ENCODE peak calls at places on chromosome 6, in six cellular contexts. Y is suprapubic skin; N is Peyer's patch; L is GM12878; O is CD8-positive, alpha-beta T cell; Z is thoracic aorta. M is an unnamed sample.

GRCh38 chr6:48429021-48429420 is 318.0 kb upstream of the PTCHD4 start:
- DNase-seq in Y (no peak), O (no peak), L (no peak), N (no peak), Z (no peak), M (no peak)

GRCh38 chr6:110681543-110682459 is 133.5 kb downstream of the CDK19 start:
- DNase-seq in Y (no peak), Z (no peak), O (no peak), N (no peak), L (no peak), M (no peak)

GRCh38 chr6:38103921-38104320 is 284.4 kb downstream of the ZFAND3 start:
- DNase-seq in L (no peak), O (no peak), N (no peak), Y (no peak), Z (no peak), M (no peak)

GRCh38 chr6:24844061-24844460 is 45.3 kb upstream of the ARMH2 start:
- DNase-seq in L (no peak), N (no peak), O (no peak), Z (no peak), Y (no peak), M (no peak)

GRCh38 chr6:32886674-32887383 is 32.8 kb downstream of the PSMB9 start:
- DNase-seq in Y (no peak), O (no peak), L (no peak), Z (no peak), N (peak), M (no peak)

GRCh38 chr6:138752017-138752416 is 21.6 kb upstream of the CCDC28A start:
- DNase-seq in O (no peak), L (no peak), Z (no peak), N (no peak), Y (no peak), M (no peak)

GRCh38 chr6:135270676-135271536 is 89.8 kb downstream of the MYB start:
- DNase-seq in O (no peak), Y (no peak), Z (no peak), L (no peak), N (peak), M (no peak)

GRCh38 chr6:91781946-91782345 is 1195.1 kb upstream of the MAP3K7 start:
- DNase-seq in Z (no peak), O (no peak), N (no peak), L (no peak), Y (no peak), M (no peak)

GRCh38 chr6:87029711-87030314 is 65.1 kb downstream of the CGA start:
- DNase-seq in L (no peak), Y (no peak), O (no peak), N (no peak), Z (no peak), M (no peak)

GRCh38 chr6:75848274-75848673 is 99.2 kb downstream of the MYO6 start:
- DNase-seq in N (no peak), L (no peak), O (no peak), Z (no peak), Y (no peak), M (no peak)

GRCh38 chr6:11386323-11386722 is 151.2 kb upstream of the TMEM170B start:
- DNase-seq in N (no peak), O (no peak), Y (no peak), Z (no peak), L (peak), M (peak)

GRCh38 chr6:33727126-33727525 is 15.6 kb upstream of the UQCC2 start:
- DNase-seq in N (no peak), Z (no peak), L (no peak), O (no peak), Y (no peak), M (no peak)

GRCh38 chr6:165883851-165884640 is 221.0 kb upstream of the PDE10A start:
- DNase-seq in Y (no peak), L (no peak), N (no peak), Z (no peak), O (no peak), M (no peak)

GRCh38 chr6:39850897-39851296 is 58.7 kb downstream of the DAAM2 start:
- DNase-seq in Z (no peak), L (peak), O (no peak), N (no peak), Y (no peak), M (no peak)

GRCh38 chr6:91566467-91566866 is 979.6 kb upstream of the MAP3K7 start:
- DNase-seq in L (no peak), O (no peak), Z (no peak), N (no peak), Y (no peak), M (no peak)

GRCh38 chr6:131822119-131822518 is 14.3 kb downstream of the ENPP1 start:
- DNase-seq in Y (no peak), O (no peak), Z (no peak), L (no peak), N (no peak), M (no peak)

GRCh38 chr6:71619836-71620235 is 266.5 kb upstream of the RIMS1 start:
- DNase-seq in O (no peak), L (no peak), Y (no peak), N (no peak), Z (no peak), M (no peak)

GRCh38 chr6:149319413-149319812 is 1.9 kb downstream of the TAB2 start:
- DNase-seq in O (no peak), Z (no peak), L (no peak), Y (no peak), N (no peak), M (no peak)

GRCh38 chr6:98695076-98695816 is 139.1 kb upstream of the POU3F2 start:
- DNase-seq in Z (no peak), N (no peak), L (no peak), O (no peak), Y (no peak), M (no peak)

GRCh38 chr6:113735487-113735886 is 121.7 kb upstream of the MARCKS start:
- DNase-seq in N (no peak), O (no peak), L (no peak), Z (no peak), Y (no peak), M (no peak)

GRCh38 chr6:12245763-12246720 is 44.1 kb upstream of the EDN1 start:
- DNase-seq in L (no peak), Y (no peak), N (no peak), O (no peak), Z (no peak), M (no peak)

GRCh38 chr6:38501931-38502330 is 137.8 kb downstream of the BTBD9 start:
- DNase-seq in Z (no peak), L (no peak), Y (no peak), O (no peak), N (no peak), M (no peak)

GRCh38 chr6:155778336-155778735 is 322.7 kb upstream of the NOX3 start:
- DNase-seq in Y (no peak), L (no peak), N (no peak), Z (no peak), O (no peak), M (no peak)

GRCh38 chr6:18326980-18327379 is 60.2 kb upstream of the RNF144B start:
- DNase-seq in O (no peak), Y (no peak), Z (no peak), L (no peak), N (no peak), M (no peak)

GRCh38 chr6:161901740-161902426 is 628.0 kb upstream of the AGPAT4 start:
- DNase-seq in Y (no peak), O (no peak), L (no peak), N (no peak), Z (no peak), M (no peak)

GRCh38 chr6:72933216-72933615 is 292.1 kb downstream of the KHDC1L start:
- DNase-seq in O (no peak), Z (no peak), L (no peak), N (no peak), Y (no peak), M (no peak)

GRCh38 chr6:11096109-11096508 is 2.5 kb downstream of the SMIM13 start:
- DNase-seq in O (no peak), Z (no peak), L (no peak), N (peak), Y (no peak), M (no peak)

GRCh38 chr6:52511572-52512151 is 65.2 kb downstream of the TRAM2 start:
- DNase-seq in O (no peak), N (no peak), Z (no peak), Y (no peak), L (no peak), M (no peak)

GRCh38 chr6:35165630-35166071 is 24.5 kb upstream of the TCP11 start:
- DNase-seq in Y (no peak), Z (no peak), N (no peak), L (peak), O (no peak), M (no peak)

GRCh38 chr6:131136021-131136847 is 967 bp downstream of the AKAP7 start:
- DNase-seq in L (no peak), N (no peak), O (no peak), Y (no peak), Z (no peak), M (no peak)

GRCh38 chr6:161085246-161085645 is 93.7 kb downstream of the MAP3K4 start:
- DNase-seq in N (no peak), Z (no peak), L (no peak), Y (no peak), O (no peak), M (no peak)

GRCh38 chr6:132464538-132465256 is 48.2 kb downstream of the STX7 start:
- DNase-seq in N (no peak), L (no peak), O (no peak), Y (no peak), Z (no peak), M (no peak)

GRCh38 chr6:162369091-162369490 is 358.5 kb downstream of the PRKN start:
- DNase-seq in N (no peak), L (no peak), O (no peak), Y (no peak), Z (no peak), M (no peak)

GRCh38 chr6:31865205-31866118 is 2.8 kb upstream of the NEU1 start:
- DNase-seq in N (no peak), Y (no peak), Z (no peak), O (no peak), L (no peak), M (no peak)

GRCh38 chr6:16206595-16207037 is 31.8 kb upstream of the GMPR start:
- DNase-seq in Z (peak), N (peak), L (no peak), O (peak), Y (no peak), M (no peak)

GRCh38 chr6:16201706-16202105 is 36.7 kb upstream of the GMPR start:
- DNase-seq in L (no peak), O (no peak), N (no peak), Y (no peak), Z (no peak), M (no peak)

GRCh38 chr6:16208989-16209388 is 29.4 kb upstream of the GMPR start:
- DNase-seq in N (no peak), Z (no peak), O (peak), L (no peak), Y (no peak), M (no peak)

GRCh38 chr6:16205377-16206144 is 32.8 kb upstream of the GMPR start:
- DNase-seq in Z (no peak), O (peak), Y (no peak), N (peak), L (peak), M (peak)

GRCh38 chr6:16204653-16205376 is 33.6 kb upstream of the GMPR start:
- DNase-seq in L (no peak), Z (no peak), Y (no peak), O (peak), N (no peak), M (no peak)
- H3K4me3 ChIP-seq in L (no peak), Z (no peak), Y (no peak), O (no peak), N (no peak), M (no peak)

GRCh38 chr6:30613251-30614043 is 3.6 kb downstream of the PPP1R10 start:
- DNase-seq in N (no peak), L (no peak), O (no peak), Y (no peak), Z (no peak), M (no peak)

GRCh38 chr6:30612687-30613248 is 4.3 kb downstream of the PPP1R10 start:
- DNase-seq in L (no peak), Y (no peak), O (no peak), N (no peak), Z (no peak), M (no peak)

GRCh38 chr6:30611150-30611855 is 5.7 kb downstream of the PPP1R10 start:
- DNase-seq in Z (no peak), Y (no peak), L (no peak), N (no peak), O (no peak), M (no peak)

GRCh38 chr6:30611856-30612194 is 5.2 kb downstream of the PPP1R10 start:
- DNase-seq in L (no peak), Z (no peak), O (no peak), N (no peak), Y (no peak), M (no peak)

GRCh38 chr6:30612213-30612612 is 4.8 kb downstream of the PPP1R10 start:
- DNase-seq in Z (no peak), O (no peak), Y (no peak), L (no peak), N (no peak), M (no peak)
- TF ChIP-seq CTCF in Z (no peak), O (no peak), Y (no peak), L (no peak), N (no peak), M (peak)

GRCh38 chr6:7137335-7138106 is 29.8 kb downstream of the RREB1 start:
- DNase-seq in N (peak), O (peak), L (no peak), Z (peak), Y (peak), M (no peak)
- H3K4me3 ChIP-seq in N (no peak), O (peak), L (peak), Z (peak), Y (peak), M (peak)

DNA sequence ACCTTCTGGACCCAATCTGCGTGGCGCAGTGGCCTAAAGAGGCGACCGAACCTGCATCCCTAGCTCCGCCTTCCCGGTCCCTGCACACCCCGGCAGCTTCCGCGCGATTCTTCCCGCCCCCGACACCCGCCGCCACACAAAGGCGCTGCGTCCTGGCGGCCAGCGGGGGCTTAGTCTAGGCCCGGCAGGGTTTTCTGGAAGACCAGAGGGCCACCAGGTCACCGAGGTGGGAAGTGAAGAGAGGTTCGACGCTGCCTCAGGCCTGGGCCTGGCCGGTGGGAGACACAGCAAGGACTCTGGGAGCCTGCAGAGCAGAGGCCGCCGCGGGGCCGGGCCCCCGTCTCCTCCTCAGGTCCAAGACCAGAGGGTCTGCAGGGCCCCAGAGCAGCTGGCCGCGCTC is 154.9 kb downstream of the OR2B2 start:
- DNase-seq in Y (no peak), O (peak), Z (no peak), L (no peak), N (peak), M (no peak)
- TF ChIP-seq CTCF in Y (no peak), O (no peak), Z (no peak), L (no peak), N (no peak), M (no peak)

GRCh38 chr6:101395345-101395744 is 1.8 kb downstream of the GRIK2 start:
- DNase-seq in Y (no peak), Z (no peak), N (no peak), O (no peak), L (no peak), M (no peak)

GRCh38 chr6:101391772-101392560 is 1.5 kb upstream of the GRIK2 start:
- DNase-seq in Y (no peak), Z (no peak), O (no peak), N (no peak), L (no peak), M (no peak)

GRCh38 chr6:101396552-101397173 is 3.2 kb downstream of the GRIK2 start:
- DNase-seq in Z (no peak), Y (no peak), O (no peak), N (peak), L (no peak), M (no peak)

GRCh38 chr6:101392561-101393230 is 812 bp upstream of the GRIK2 start:
- DNase-seq in N (no peak), L (no peak), Y (no peak), O (no peak), Z (no peak), M (no peak)

GRCh38 chr6:101393291-101394251 is at the start of gene GRIK2:
- DNase-seq in L (no peak), O (no peak), Z (no peak), Y (no peak), N (peak), M (no peak)
- H3K4me3 ChIP-seq in L (no peak), O (no peak), Z (peak), Y (peak), N (no peak), M (no peak)

GRCh38 chr6:84242265-84242664 is 14.8 kb upstream of the CEP162 start:
- DNase-seq in Z (no peak), Y (no peak), L (no peak), O (no peak), N (no peak), M (no peak)

GRCh38 chr6:84243240-84243639 is 15.8 kb upstream of the CEP162 start:
- DNase-seq in L (no peak), Z (no peak), N (no peak), O (no peak), Y (no peak), M (no peak)
- TF ChIP-seq CTCF in L (no peak), Z (no peak), N (no peak), O (no peak), Y (no peak), M (no peak)

GRCh38 chr6:164106345-164106769 is 691.8 kb downstream of the QKI start:
- DNase-seq in N (no peak), O (no peak), Z (no peak), Y (no peak), L (no peak), M (no peak)

GRCh38 chr6:164108092-164108491 is 693.6 kb downstream of the QKI start:
- DNase-seq in L (no peak), N (no peak), Z (no peak), O (no peak), Y (no peak), M (no peak)

GRCh38 chr6:164108869-164109769 is 694.6 kb downstream of the QKI start:
- DNase-seq in N (no peak), Z (no peak), Y (peak), O (no peak), L (no peak), M (no peak)

GRCh38 chr6:164107297-164107995 is 692.9 kb downstream of the QKI start:
- DNase-seq in L (no peak), Y (no peak), Z (no peak), N (no peak), O (no peak), M (no peak)

DNA sequence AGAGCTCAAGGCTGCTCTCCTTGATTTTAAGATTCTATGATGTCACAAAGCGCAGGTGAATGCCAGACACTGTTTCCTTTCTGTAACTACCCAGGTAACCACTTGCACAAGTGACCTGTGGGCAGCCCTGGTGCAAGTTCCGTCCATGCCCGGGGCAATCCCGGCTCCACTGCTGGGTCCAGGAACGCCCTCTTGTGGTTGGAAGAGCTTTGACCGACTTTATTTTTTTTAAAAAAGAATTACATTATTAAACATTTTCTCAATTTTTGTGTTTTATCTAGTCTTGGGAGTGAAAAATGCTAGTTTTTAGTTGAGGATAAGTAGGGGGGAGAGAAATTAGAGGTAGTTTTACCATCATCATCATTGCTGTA is 695.2 kb downstream of the QKI start:
- DNase-seq in L (no peak), O (no peak), Z (no peak), Y (no peak), N (no peak), M (no peak)
- H3K4me3 ChIP-seq in L (no peak), O (no peak), Z (peak), Y (peak), N (no peak), M (no peak)

DNA sequence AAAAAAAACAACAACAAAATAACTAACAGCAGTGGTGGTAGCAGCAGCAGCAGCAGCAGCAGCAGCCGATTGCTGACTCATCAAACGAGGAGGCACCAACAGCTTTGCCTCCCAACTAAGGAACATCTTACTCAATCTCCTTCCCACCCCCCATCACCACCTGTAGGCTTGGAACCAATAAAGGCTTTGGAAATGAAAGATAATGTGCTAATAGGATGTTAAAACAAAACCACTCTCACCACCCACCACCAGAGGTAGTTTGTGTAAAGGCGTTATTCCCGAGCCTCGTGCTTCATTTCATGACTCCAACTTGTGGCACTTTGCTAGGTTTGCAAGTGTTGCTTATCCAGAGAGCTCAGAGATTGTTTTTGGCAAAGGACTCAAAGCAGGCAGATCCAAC is 346.5 kb downstream of the CD83 start:
- DNase-seq in N (no peak), O (no peak), Z (no peak), Y (no peak), L (no peak), M (no peak)
- TF ChIP-seq CTCF in N (no peak), O (no peak), Z (no peak), Y (no peak), L (no peak), M (no peak)